ENCODE peak calls at places on chromosomes 2 and 18, in eight cellular contexts. Z is NCI-H345, W is EH, R is NT2/D1, H is DND-41, S is posterior cingulate gyrus, V is GM10248, I is GM23248. D is an unnamed sample.

GRCh38 chr2:106990307-106990706 is 104.3 kb upstream of the ST6GAL2 start:
- DNase-seq in S (no peak), V (no peak), R (no peak), Z (no peak), I (peak; percentile 83), W (peak; percentile 90), H (no peak), D (peak; percentile 8)

GRCh38 chr18:48408111-48408726 is 964 bp downstream of the ZBTB7C start:
- DNase-seq in W (no peak), H (no peak), S (no peak), V (no peak), I (no peak), R (no peak), Z (no peak), D (peak; percentile 12)

GRCh38 chr18:53610957-53611356 is 613.5 kb downstream of the MBD2 start:
- DNase-seq in R (no peak), H (no peak), W (no peak), I (no peak), S (no peak), V (no peak), Z (no peak), D (no peak)

GRCh38 chr2:19786408-19787058 is 115.2 kb downstream of the TTC32 start:
- DNase-seq in I (peak; percentile 91), S (no peak), W (peak; percentile 87), H (no peak), R (no peak), V (no peak), Z (no peak), D (peak; percentile 73)

GRCh38 chr2:191804711-191805230 is 42.1 kb downstream of the CAVIN2 start:
- DNase-seq in R (no peak), I (no peak), S (no peak), H (no peak), W (no peak), Z (no peak), V (no peak), D (no peak)

GRCh38 chr2:17401096-17401495 is 117.1 kb downstream of the RAD51AP2 start:
- DNase-seq in S (no peak), R (no peak), W (no peak), V (no peak), Z (no peak), I (no peak), H (no peak), D (peak; percentile 4)

GRCh38 chr2:189499137-189499536 is 57.9 kb downstream of the WDR75 start:
- DNase-seq in Z (no peak), V (no peak), W (no peak), S (no peak), H (no peak), I (no peak), R (no peak), D (no peak)

GRCh38 chr2:54454922-54455583 is 1.1 kb upstream of the SPTBN1 start:
- DNase-seq in W (no peak), Z (peak; percentile 58), V (no peak), H (no peak), R (no peak), S (peak; percentile 32), I (no peak), D (no peak)

GRCh38 chr2:11621465-11621864 is 48.5 kb downstream of the NTSR2 start:
- DNase-seq in I (no peak), H (no peak), W (no peak), V (no peak), S (no peak), Z (no peak), R (no peak), D (no peak)

GRCh38 chr2:236546561-236546961 is 23.1 kb upstream of the ACKR3 start:
- DNase-seq in W (no peak), S (no peak), R (no peak), H (peak; percentile 90), I (no peak), V (no peak), Z (no peak), D (no peak)

GRCh38 chr18:46953195-46953594 is 35.8 kb downstream of the KATNAL2 start:
- DNase-seq in Z (no peak), W (no peak), V (no peak), H (no peak), I (no peak), R (no peak), S (no peak), D (peak; percentile 81)

GRCh38 chr2:239164281-239164871 is 236.4 kb downstream of the HDAC4 start:
- DNase-seq in W (no peak), I (no peak), H (no peak), S (no peak), V (no peak), Z (no peak), R (no peak), D (no peak)

GRCh38 chr18:54269924-54270844 is 867 bp downstream of the POLI start:
- DNase-seq in V (peak; percentile 41), R (peak; percentile 43), S (no peak), Z (peak; percentile 65), I (peak; percentile 72), H (no peak), W (peak; percentile 60), D (peak; percentile 79)

GRCh38 chr2:6412533-6413085 is 453.1 kb downstream of the CMPK2 start:
- DNase-seq in R (no peak), S (no peak), Z (no peak), I (peak; percentile 46), W (no peak), V (no peak), H (no peak), D (no peak)

GRCh38 chr2:142983174-142983573 is 105.7 kb downstream of the KYNU start:
- DNase-seq in I (peak; percentile 8), S (no peak), H (no peak), V (no peak), Z (no peak), R (no peak), W (no peak), D (no peak)

GRCh38 chr2:240143276-240143675 is 2.8 kb upstream of the OTOS start:
- DNase-seq in Z (no peak), H (no peak), I (no peak), V (no peak), S (no peak), W (no peak), R (no peak), D (no peak)

GRCh38 chr2:227406177-227407031 is 18.7 kb upstream of the SCYGR1 start:
- DNase-seq in Z (peak; percentile 93), V (peak; percentile 53), S (peak; percentile 37), W (peak; percentile 97), R (peak; percentile 73), H (no peak), I (peak; percentile 98), D (peak; percentile 98)